ENCODE peak calls at places on chromosome 11, in six cellular contexts. H, L, S, T, Z and J are unnamed samples.

GRCh38 chr11:102986815-102987214 is 31.3 kb upstream of the MMP13 start:
- DNase-seq in L (no peak), H (no peak), T (no peak), S (no peak), Z (no peak), J (no peak)

GRCh38 chr11:5992150-5992549 is 5.4 kb upstream of the OR52L1 start:
- DNase-seq in H (no peak), L (no peak), T (no peak), S (no peak), Z (no peak), J (no peak)

GRCh38 chr11:119051440-119052162 is 5.4 kb downstream of the HYOU1 start:
- DNase-seq in Z (no peak), T (no peak), L (no peak), S (no peak), H (no peak), J (no peak)

GRCh38 chr11:47185305-47186075 is 744 bp downstream of the PACSIN3 start:
- DNase-seq in L (no peak), H (peak; percentile 84), Z (no peak), T (no peak), S (peak; percentile 55), J (peak; percentile 62)

GRCh38 chr11:63369165-63369970 is at the start of gene SLC22A9:
- DNase-seq in S (no peak), H (no peak), T (no peak), Z (no peak), L (no peak), J (no peak)

GRCh38 chr11:57205046-57205671 is 23.4 kb downstream of the LRRC55 start:
- DNase-seq in H (no peak), S (peak; percentile 12), T (peak; percentile 82), Z (no peak), L (no peak), J (peak; percentile 3)

GRCh38 chr11:27392715-27393114 is 29.7 kb upstream of the CCDC34 start:
- DNase-seq in Z (no peak), S (no peak), H (peak; percentile 71), L (no peak), T (peak; percentile 60), J (no peak)

GRCh38 chr11:124865902-124866851 is 945 bp downstream of the ROBO3 start:
- DNase-seq in L (no peak), T (no peak), H (peak; percentile 68), Z (peak; percentile 40), S (no peak), J (no peak)

GRCh38 chr11:116636341-116636968 is 136.3 kb downstream of the BUD13 start:
- DNase-seq in Z (no peak), L (no peak), T (no peak), S (no peak), H (no peak), J (no peak)

GRCh38 chr11:88487646-88488045 is 150.1 kb upstream of the CTSC start:
- DNase-seq in H (no peak), S (no peak), T (no peak), Z (no peak), L (no peak), J (no peak)

GRCh38 chr11:18014876-18015275 is 2.0 kb upstream of the SERGEF start:
- DNase-seq in L (no peak), Z (no peak), H (no peak), T (no peak), S (no peak), J (no peak)

GRCh38 chr11:64297722-64298358 is 2.3 kb upstream of the CATSPERZ start:
- DNase-seq in T (no peak), L (no peak), H (peak; percentile 26), Z (no peak), S (no peak), J (no peak)

GRCh38 chr11:47879259-47880184 is 31.4 kb upstream of the NUP160 start:
- DNase-seq in S (no peak), T (no peak), Z (no peak), H (no peak), L (no peak), J (no peak)

GRCh38 chr11:75191330-75191717 is 40.4 kb downstream of the SLCO2B1 start:
- DNase-seq in T (no peak), S (no peak), L (no peak), Z (no peak), H (peak; percentile 83), J (no peak)

GRCh38 chr11:72989727-72990126 is 152.4 kb downstream of the FCHSD2 start:
- DNase-seq in Z (no peak), T (no peak), H (no peak), L (no peak), S (peak; percentile 44), J (no peak)

GRCh38 chr11:99066609-99067008 is 45.9 kb downstream of the CNTN5 start:
- DNase-seq in L (no peak), T (no peak), H (no peak), Z (no peak), S (no peak), J (no peak)

GRCh38 chr11:44989831-44990566 is 39.3 kb upstream of the TP53I11 start:
- DNase-seq in L (peak; percentile 63), H (no peak), Z (no peak), T (no peak), S (no peak), J (no peak)

GRCh38 chr11:123241874-123242538 is 47.0 kb upstream of the CLMP start:
- DNase-seq in T (no peak), Z (no peak), H (no peak), L (no peak), S (no peak), J (no peak)

GRCh38 chr11:75911459-75911858 is 96.4 kb downstream of the UVRAG start:
- DNase-seq in S (no peak), L (no peak), H (no peak), T (no peak), Z (no peak), J (no peak)

GRCh38 chr11:61975638-61976419 is 8.4 kb upstream of the FTH1 start:
- DNase-seq in T (no peak), H (no peak), S (peak; percentile 39), L (no peak), Z (no peak), J (no peak)

GRCh38 chr11:47466701-47467250 is 17.8 kb upstream of the RAPSN start:
- DNase-seq in T (no peak), Z (no peak), S (no peak), L (no peak), H (no peak), J (peak; percentile 71)

GRCh38 chr11:126529037-126529436 is 173.6 kb downstream of the ST3GAL4 start:
- DNase-seq in S (no peak), H (no peak), T (no peak), L (no peak), Z (no peak), J (no peak)

GRCh38 chr11:45847908-45848316 is 637 bp downstream of the CRY2 start:
- DNase-seq in Z (no peak), H (peak; percentile 80), S (peak; percentile 75), L (peak; percentile 53), T (peak; percentile 25), J (peak; percentile 58)

GRCh38 chr11:78197816-78198215 is 9.1 kb downstream of the USP35 start:
- DNase-seq in S (no peak), T (no peak), Z (no peak), H (no peak), L (no peak), J (no peak)

GRCh38 chr11:111324277-111324720 is 26.0 kb downstream of the POU2AF3 start:
- DNase-seq in T (no peak), L (no peak), S (no peak), H (no peak), Z (no peak), J (no peak)

GRCh38 chr11:1560618-1561251 is 11.3 kb downstream of the DUSP8 start:
- DNase-seq in S (no peak), H (no peak), Z (no peak), T (no peak), L (no peak), J (no peak)

GRCh38 chr11:34223021-34223813 is 117.8 kb downstream of the NAT10 start:
- DNase-seq in S (peak; percentile 90), T (peak; percentile 94), Z (no peak), H (peak; percentile 85), L (peak; percentile 47), J (peak; percentile 11)

GRCh38 chr11:111440416-111441205 is 61.5 kb upstream of the POU2AF1 start:
- DNase-seq in T (no peak), S (no peak), L (no peak), H (no peak), Z (no peak), J (no peak)

GRCh38 chr11:75768909-75769771 is 562 bp downstream of the DGAT2 start:
- DNase-seq in T (no peak), Z (no peak), S (no peak), L (no peak), H (peak; percentile 43), J (no peak)

GRCh38 chr11:129440028-129440630 is 64.5 kb downstream of the BARX2 start:
- DNase-seq in L (no peak), T (no peak), H (peak; percentile 91), S (no peak), Z (no peak), J (no peak)

GRCh38 chr11:69925366-69926196 is 106.4 kb upstream of the FGF3 start:
- DNase-seq in L (no peak), T (no peak), S (no peak), H (peak; percentile 49), Z (no peak), J (no peak)

GRCh38 chr11:73391665-73392064 is 15.5 kb downstream of the RELT start:
- DNase-seq in Z (no peak), L (no peak), H (no peak), T (no peak), S (no peak), J (no peak)

GRCh38 chr11:19715373-19715772 is 2.7 kb downstream of the NAV2 start:
- DNase-seq in T (peak; percentile 63), Z (no peak), S (no peak), L (no peak), H (peak; percentile 15), J (no peak)